ENCODE peak calls at places on chromosomes 16 and 17, in four cellular contexts. Q, M, P and F are unnamed samples.
A peak's percentile ranks its signal among the peaks of the same experiment; 100 is the strongest.

GRCh38 chr16:69328854-69329316 is 1.5 kb downstream of the PDF start:
- DNase-seq in Q (no peak), M (no peak), P (no peak), F (no peak)

GRCh38 chr17:43309505-43310329 is 75.9 kb upstream of the RNU2-1 start:
- DNase-seq in Q (no peak), M (peak; percentile 46), P (no peak), F (no peak)

GRCh38 chr16:87334611-87335305 is 17.6 kb upstream of the C16orf95 start:
- DNase-seq in Q (no peak), M (no peak), P (no peak), F (no peak)

GRCh38 chr17:60610481-60610880 is 10.5 kb downstream of the PPM1D start:
- DNase-seq in Q (no peak), M (no peak), P (no peak), F (no peak)

GRCh38 chr17:31598388-31598760 is 206.9 kb downstream of the RAB11FIP4 start:
- DNase-seq in Q (no peak), M (no peak), P (no peak), F (no peak)

GRCh38 chr16:84699147-84699711 is 571 bp upstream of the USP10 start:
- DNase-seq in Q (peak; percentile 59), M (no peak), P (no peak), F (no peak)

GRCh38 chr17:35890774-35891155 is 10.6 kb upstream of the CCL5 start:
- DNase-seq in Q (no peak), M (no peak), P (no peak), F (no peak)

GRCh38 chr17:76314392-76315227 is 6.5 kb upstream of the QRICH2 start:
- DNase-seq in Q (no peak), M (no peak), P (no peak), F (no peak)

GRCh38 chr16:1494129-1494640 is 1.0 kb downstream of the TELO2 start:
- DNase-seq in Q (peak; percentile 63), M (no peak), P (peak; percentile 27), F (no peak)

GRCh38 chr17:1323336-1323735 is 43.9 kb downstream of the TRARG1 start:
- DNase-seq in Q (peak; percentile 40), M (no peak), P (no peak), F (no peak)
- TF ChIP-seq SP1 in Q (no peak), M (no peak), P (no peak), F (no peak)

DNA sequence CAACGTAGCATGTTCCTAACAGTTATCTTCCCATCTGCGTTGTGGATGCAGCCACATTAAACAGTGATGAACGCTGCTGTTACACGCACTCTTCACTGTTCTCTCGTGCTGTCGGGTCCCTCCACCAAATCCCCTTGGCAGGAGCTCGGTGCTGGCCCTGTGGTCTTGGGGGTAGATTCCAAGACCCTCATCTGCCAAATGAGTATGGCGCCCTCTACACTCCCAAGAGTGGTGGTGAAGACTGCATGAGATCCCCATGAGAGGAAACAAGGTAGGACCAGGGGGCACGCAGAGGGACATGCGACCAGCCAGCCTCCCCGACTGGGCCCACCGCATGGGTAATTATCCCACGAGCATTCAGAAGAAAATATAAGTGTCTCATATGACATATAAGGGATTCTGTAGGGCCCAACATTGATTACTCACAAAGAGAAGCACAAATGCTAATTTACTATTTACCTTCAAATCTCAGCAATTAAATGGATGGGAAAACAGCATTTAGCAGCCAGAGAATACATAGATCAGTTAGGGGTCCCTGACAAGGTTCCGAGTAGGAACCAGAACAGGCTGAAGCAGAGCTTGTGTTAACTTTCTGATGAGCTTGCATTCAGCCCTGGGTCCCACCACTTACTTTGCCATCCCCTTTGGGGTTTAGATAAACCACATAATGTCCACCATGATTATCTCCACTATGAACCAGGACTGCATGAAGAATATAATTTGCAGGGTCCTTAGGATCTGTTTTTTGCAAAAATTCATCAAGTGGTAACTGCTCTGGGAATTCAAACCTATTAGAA is 23.8 kb downstream of the LITAFD start:
- DNase-seq in Q (no peak), M (no peak), P (peak; percentile 32), F (no peak)
- TF ChIP-seq CEBPB in Q (no peak), M (no peak), P (no peak), F (no peak)

GRCh38 chr16:17206712-17207111 is 264.0 kb downstream of the XYLT1 start:
- DNase-seq in Q (no peak), M (no peak), P (no peak), F (no peak)

GRCh38 chr16:17204248-17205043 is 266.3 kb downstream of the XYLT1 start:
- DNase-seq in Q (no peak), M (no peak), P (no peak), F (no peak)

GRCh38 chr16:17205279-17206139 is 265.3 kb downstream of the XYLT1 start:
- DNase-seq in Q (no peak), M (peak; percentile 47), P (no peak), F (no peak)
- TF ChIP-seq USF2 in Q (no peak), M (no peak), P (no peak), F (no peak)

GRCh38 chr17:57921342-57921741 is 33.9 kb downstream of the CUEDC1 start:
- DNase-seq in Q (no peak), M (no peak), P (no peak), F (no peak)
- TF ChIP-seq SP1 in Q (no peak), M (no peak), P (no peak), F (no peak)

GRCh38 chr17:17304521-17304985 is 1.4 kb downstream of the NT5M start:
- DNase-seq in Q (peak; percentile 85), M (no peak), P (no peak), F (no peak)
- TF ChIP-seq CEBPB in Q (no peak), M (no peak), P (no peak), F (no peak)